ENCODE peak calls at places on chromosomes 12 and 14, in eight cellular contexts. K is tibial artery, C is upper lobe of right lung, O is lung, B is hepatocyte, T is ovary, J is A549, I is sigmoid colon. D is an unnamed sample. For H3K4me1, the result is how much of the 10 kb centered on the place peaks cover.

GRCh38 chr14:98198385-98198784 is 1073.6 kb downstream of the BCL11B start:
- DNase-seq in K (no peak), C (no peak), O (no peak), B (no peak), T (no peak), J (no peak), I (no peak), D (no peak)

GRCh38 chr14:35420036-35420811 is 15.7 kb upstream of the NFKBIA start:
- DNase-seq in K (no peak), C (no peak), O (no peak), B (no peak), T (no peak), J (no peak), I (no peak), D (no peak)

GRCh38 chr12:42482086-42482819 is 107.3 kb downstream of the PRICKLE1 start:
- DNase-seq in K (peak), C (peak), O (peak), B (peak), T (peak), J (no peak), I (peak), D (peak)

GRCh38 chr12:58804749-58805148 is 115.6 kb downstream of the LRIG3 start:
- DNase-seq in K (no peak), C (no peak), O (no peak), B (no peak), T (no peak), J (peak), I (no peak), D (no peak)

GRCh38 chr12:95629392-95629791 is 78.1 kb upstream of the USP44 start:
- DNase-seq in K (no peak), C (no peak), O (no peak), B (no peak), T (no peak), J (no peak), I (no peak), D (no peak)

GRCh38 chr14:61609143-61609851 is 86.0 kb upstream of the HIF1A start:
- DNase-seq in K (no peak), C (no peak), O (no peak), B (no peak), T (no peak), J (no peak), I (no peak), D (no peak)

GRCh38 chr14:72523397-72524157 is 370.3 kb downstream of the DPF3 start:
- DNase-seq in K (no peak), C (no peak), O (no peak), B (no peak), T (peak), J (no peak), I (no peak), D (no peak)

GRCh38 chr12:67410246-67410645 is 141.1 kb downstream of the CAND1 start:
- DNase-seq in K (no peak), C (no peak), O (no peak), B (no peak), T (no peak), J (no peak), I (no peak), D (no peak)

GRCh38 chr12:109428038-109428629 is 49.0 kb downstream of the KCTD10 start:
- DNase-seq in K (peak), C (peak), O (peak), B (peak), T (peak), J (peak), I (peak), D (peak)

GRCh38 chr14:76267322-76268012 is 108.5 kb upstream of the ESRRB start:
- DNase-seq in K (peak), C (peak), O (peak), B (peak), T (peak), J (no peak), I (peak), D (peak)

GRCh38 chr14:90140956-90141316 is 79.1 kb downstream of the KCNK13 start:
- DNase-seq in K (no peak), C (no peak), O (no peak), B (no peak), T (no peak), J (peak), I (no peak), D (no peak)

GRCh38 chr14:34056081-34056480 is 105.2 kb upstream of the EGLN3 start:
- DNase-seq in K (no peak), C (no peak), O (no peak), B (no peak), T (no peak), J (no peak), I (no peak), D (no peak)

GRCh38 chr14:63852271-63852816 is 460 bp upstream of the SYNE2 start:
- DNase-seq in K (no peak), C (no peak), O (no peak), B (no peak), T (no peak), J (no peak), I (no peak), D (peak)

GRCh38 chr12:116053479-116054195 is 223.9 kb downstream of the MED13L start:
- DNase-seq in K (peak), C (no peak), O (peak), B (peak), T (peak), J (no peak), I (peak), D (no peak)

GRCh38 chr12:58584885-58585284 is 335.4 kb downstream of the LRIG3 start:
- DNase-seq in K (no peak), C (no peak), O (no peak), B (no peak), T (no peak), J (no peak), I (no peak), D (no peak)

GRCh38 chr14:20630340-20631022 is 11.0 kb downstream of the OR6S1 start:
- DNase-seq in K (no peak), C (no peak), O (no peak), B (peak), T (peak), J (peak), I (no peak), D (no peak)

GRCh38 chr12:32863128-32863527 is 33.4 kb downstream of the PKP2 start:
- DNase-seq in K (no peak), C (no peak), O (no peak), B (no peak), T (no peak), J (no peak), I (no peak), D (no peak)

GRCh38 chr12:128929046-128929445 is 75.8 kb downstream of the GLT1D1 start:
- DNase-seq in K (no peak), C (no peak), O (no peak), B (peak), T (no peak), J (no peak), I (no peak), D (no peak)

GRCh38 chr14:69632154-69632553 is 20.8 kb downstream of the SUSD6 start:
- DNase-seq in K (no peak), C (no peak), O (no peak), B (no peak), T (no peak), J (no peak), I (no peak), D (no peak)

GRCh38 chr14:69632752-69633151 is 21.4 kb downstream of the SUSD6 start:
- DNase-seq in K (no peak), C (no peak), O (no peak), B (no peak), T (no peak), J (no peak), I (no peak), D (no peak)

GRCh38 chr14:69633238-69633637 is 21.8 kb downstream of the SUSD6 start:
- DNase-seq in K (no peak), C (no peak), O (no peak), B (no peak), T (no peak), J (no peak), I (no peak), D (no peak)

GRCh38 chr14:69629225-69630127 is 18.1 kb downstream of the SUSD6 start:
- DNase-seq in K (no peak), C (no peak), O (no peak), B (no peak), T (no peak), J (no peak), I (no peak), D (no peak)

DNA sequence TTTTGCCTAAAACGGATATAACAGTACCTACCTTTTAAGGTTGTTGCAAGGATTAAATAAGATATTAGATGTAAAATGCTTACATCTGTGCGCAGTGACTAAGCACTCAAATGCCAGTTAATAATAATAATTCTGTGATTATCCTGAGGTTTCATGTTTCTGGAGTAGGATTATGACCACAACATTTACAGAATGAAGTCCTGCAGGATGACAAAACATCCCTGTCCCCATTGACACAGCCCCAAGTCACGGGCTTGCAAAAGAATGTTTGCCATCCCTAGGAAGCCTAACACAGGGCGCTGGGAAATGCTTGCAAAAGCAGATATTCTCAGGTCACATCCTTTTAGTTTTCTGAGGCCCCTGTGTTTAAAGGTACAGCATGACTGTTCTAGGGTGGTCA is 20.1 kb downstream of the SUSD6 start:
- DNase-seq in K (no peak), C (no peak), O (no peak), B (no peak), T (no peak), J (no peak), I (no peak), D (no peak)
- H3K4me1 ChIP-seq in K (half or more), C (half or more), O (half or more), B (half or more), T (under half), J (under half), I (under half), D (under half)

GRCh38 chr14:52950898-52951729 is at the start of gene FERMT2:
- DNase-seq in K (peak), C (peak), O (peak), B (peak), T (peak), J (peak), I (peak), D (peak)
- TF ChIP-seq CTCF in K (peak), C (no peak), O (no peak), B (no peak), T (peak), J (no peak), I (no peak), D (no peak)

GRCh38 chr12:52278530-52278929 is 4.1 kb downstream of the KRT86 start:
- DNase-seq in K (no peak), C (no peak), O (no peak), B (no peak), T (no peak), J (no peak), I (no peak), D (no peak)

GRCh38 chr12:52277486-52278245 is 3.2 kb downstream of the KRT86 start:
- DNase-seq in K (no peak), C (no peak), O (no peak), B (no peak), T (no peak), J (no peak), I (no peak), D (peak)

GRCh38 chr12:52279683-52280318 is 5.4 kb downstream of the KRT86 start:
- DNase-seq in K (no peak), C (no peak), O (no peak), B (no peak), T (no peak), J (peak), I (no peak), D (peak)

GRCh38 chr12:52280319-52280795 is 5.9 kb downstream of the KRT86 start:
- DNase-seq in K (peak), C (peak), O (peak), B (peak), T (peak), J (peak), I (peak), D (peak)

GRCh38 chr12:52278931-52279682 is 4.7 kb downstream of the KRT86 start:
- DNase-seq in K (peak), C (peak), O (peak), B (peak), T (peak), J (peak), I (peak), D (peak)
- H3K4me3 ChIP-seq in K (peak), C (peak), O (no peak), B (no peak), T (no peak), J (peak), I (no peak), D (no peak)

DNA sequence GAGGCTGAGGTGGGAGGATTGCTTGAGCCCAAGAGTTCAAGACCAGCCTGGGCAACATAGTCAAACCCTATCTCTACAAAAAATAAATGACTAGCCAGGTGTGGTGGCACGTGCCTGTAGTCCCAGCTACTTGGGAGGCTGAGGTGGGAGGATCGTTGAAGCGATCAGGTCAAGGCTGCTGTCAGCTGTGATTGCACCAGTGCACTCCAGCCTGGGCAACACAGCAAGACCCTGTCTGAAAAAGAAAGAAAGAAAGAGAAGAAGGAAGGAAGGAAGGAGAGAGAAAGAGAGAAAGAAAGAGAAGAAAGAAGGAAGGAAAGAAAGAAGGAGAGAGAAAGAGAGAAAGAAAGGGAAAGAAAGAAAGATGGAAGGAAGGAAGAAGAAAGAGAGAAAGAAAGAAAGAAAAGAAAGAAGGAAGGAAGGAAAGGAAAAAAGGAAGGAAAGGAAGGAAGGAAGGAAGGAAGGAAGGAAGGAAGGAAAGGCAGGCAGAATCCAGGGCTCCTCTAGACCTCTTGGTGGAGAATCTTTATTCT is 71.5 kb upstream of the FBRSL1 start:
- DNase-seq in K (no peak), C (no peak), O (no peak), B (no peak), T (no peak), J (no peak), I (no peak), D (no peak)
- H3K4me1 ChIP-seq in K (under half), C (under half), O (under half), B (under half), T (under half), J (under half), I (under half), D (under half)

GRCh38 chr14:25431211-25432076 is 381.5 kb upstream of the STXBP6 start:
- DNase-seq in K (no peak), C (no peak), O (no peak), B (peak), T (no peak), J (no peak), I (no peak), D (no peak)
- TF ChIP-seq CTCF in K (no peak), C (peak), O (no peak), B (peak), T (no peak), J (no peak), I (no peak), D (no peak)

GRCh38 chr12:14948672-14949071 is 10.3 kb upstream of the ERP27 start:
- DNase-seq in K (peak), C (no peak), O (peak), B (peak), T (peak), J (no peak), I (no peak), D (no peak)
- H3K4me3 ChIP-seq in K (peak), C (no peak), O (no peak), B (no peak), T (no peak), J (no peak), I (no peak), D (no peak)

GRCh38 chr14:42011221-42011620 is 404.5 kb downstream of the LRFN5 start:
- DNase-seq in K (no peak), C (no peak), O (no peak), B (no peak), T (no peak), J (no peak), I (no peak), D (no peak)
- H3K4me1 ChIP-seq in K (under half), C (under half), O (under half), B (under half), T (under half), J (under half), I (under half), D (under half)

GRCh38 chr14:70642313-70643235 is 858 bp downstream of the TTC9 start:
- DNase-seq in K (no peak), C (peak), O (no peak), B (peak), T (no peak), J (no peak), I (no peak), D (peak)

GRCh38 chr14:70644016-70644415 is 2.3 kb downstream of the TTC9 start:
- DNase-seq in K (no peak), C (no peak), O (no peak), B (no peak), T (no peak), J (no peak), I (no peak), D (no peak)

GRCh38 chr14:70646705-70647104 is 5.0 kb downstream of the TTC9 start:
- DNase-seq in K (no peak), C (no peak), O (no peak), B (no peak), T (no peak), J (no peak), I (no peak), D (no peak)

GRCh38 chr14:70648374-70648773 is 6.7 kb downstream of the TTC9 start:
- DNase-seq in K (no peak), C (no peak), O (no peak), B (no peak), T (no peak), J (no peak), I (no peak), D (no peak)

GRCh38 chr14:70645892-70646291 is 4.2 kb downstream of the TTC9 start:
- DNase-seq in K (no peak), C (no peak), O (no peak), B (no peak), T (no peak), J (no peak), I (no peak), D (no peak)
- TF ChIP-seq CTCF in K (no peak), C (no peak), O (no peak), B (no peak), T (no peak), J (no peak), I (no peak), D (no peak)

GRCh38 chr12:117749431-117749830 is 219.4 kb downstream of the KSR2 start:
- DNase-seq in K (no peak), C (no peak), O (no peak), B (no peak), T (no peak), J (no peak), I (no peak), D (no peak)
- H3K4me3 ChIP-seq in K (no peak), C (no peak), O (no peak), B (no peak), T (no peak), J (no peak), I (no peak), D (no peak)

GRCh38 chr12:79934309-79935020 is 432 bp downstream of the PPP1R12A start:
- DNase-seq in K (peak), C (peak), O (peak), B (peak), T (peak), J (peak), I (peak), D (no peak)

GRCh38 chr12:79935021-79935623 is at the start of gene PPP1R12A:
- DNase-seq in K (peak), C (peak), O (peak), B (peak), T (peak), J (peak), I (peak), D (peak)

GRCh38 chr12:79933580-79934264 is 1.2 kb downstream of the PPP1R12A start:
- DNase-seq in K (no peak), C (no peak), O (no peak), B (no peak), T (no peak), J (no peak), I (no peak), D (no peak)

GRCh38 chr12:79933043-79933442 is 1.9 kb downstream of the PPP1R12A start:
- DNase-seq in K (no peak), C (no peak), O (no peak), B (no peak), T (no peak), J (no peak), I (no peak), D (no peak)

GRCh38 chr12:79932393-79932792 is 2.5 kb downstream of the PPP1R12A start:
- DNase-seq in K (no peak), C (no peak), O (no peak), B (no peak), T (no peak), J (no peak), I (no peak), D (no peak)
- H3K4me1 ChIP-seq in K (half or more), C (under half), O (under half), B (under half), T (under half), J (under half), I (under half), D (under half)